ENCODE peak calls at places on chromosomes 4 and X, in five cellular contexts. O is SK-N-SH, J is K562, S is IMR-90, N is GM12878. G is an unnamed sample.

GRCh38 chr4:28378109-28378830 is 1517.6 kb downstream of the STIM2 start:
- DNase-seq in O (no peak), S (no peak), N (no peak), J (no peak), G (no peak)

GRCh38 chrX:150063138-150063518 is 124.8 kb upstream of the EOLA2 start:
- DNase-seq in S (no peak), J (no peak), O (no peak), N (no peak), G (no peak)

GRCh38 chr4:149531861-149532260 is 283.8 kb downstream of the IQCM start:
- DNase-seq in N (no peak), J (no peak), O (no peak), S (peak), G (no peak)

GRCh38 chrX:153061732-153062131 is 5.5 kb downstream of the PNMA3 start:
- DNase-seq in O (no peak), S (peak), N (no peak), J (no peak), G (no peak)

GRCh38 chr4:174117445-174117844 is 166.0 kb downstream of the FBXO8 start:
- DNase-seq in J (no peak), S (no peak), O (peak), N (no peak), G (no peak)

GRCh38 chr4:3452376-3452775 is 10.6 kb downstream of the HGFAC start:
- DNase-seq in N (no peak), S (no peak), O (no peak), J (peak), G (peak)

GRCh38 chr4:52911684-52912294 is 49.7 kb downstream of the RASL11B start:
- DNase-seq in O (peak), N (peak), J (peak), S (peak), G (peak)

GRCh38 chr4:94278777-94279176 is 63.9 kb downstream of the HPGDS start:
- DNase-seq in S (no peak), O (no peak), N (no peak), J (no peak), G (no peak)

GRCh38 chrX:134469481-134469880 is 9.5 kb downstream of the HPRT1 start:
- DNase-seq in S (peak), N (no peak), O (no peak), J (no peak), G (no peak)

GRCh38 chr4:1166509-1167243 is 5.7 kb downstream of the SPON2 start:
- DNase-seq in O (no peak), S (no peak), N (no peak), J (no peak), G (no peak)

GRCh38 chr4:138864961-138865720 is 150.4 kb upstream of the NOCT start:
- DNase-seq in S (no peak), J (no peak), N (no peak), O (no peak), G (no peak)

GRCh38 chr4:70705146-70705855 is 16.5 kb upstream of the RUFY3 start:
- DNase-seq in S (peak), O (peak), J (peak), N (no peak), G (peak)

GRCh38 chr4:168717852-168718251 is 221.0 kb downstream of the PALLD start:
- DNase-seq in N (no peak), S (peak), J (no peak), O (no peak), G (no peak)

GRCh38 chrX:23792861-23793553 is 10.0 kb downstream of the SAT1 start:
- DNase-seq in J (no peak), N (no peak), O (no peak), S (no peak), G (no peak)

GRCh38 chr4:507745-508512 is 8.9 kb downstream of the PIGG start:
- DNase-seq in O (no peak), N (no peak), J (no peak), S (no peak), G (no peak)

DNA sequence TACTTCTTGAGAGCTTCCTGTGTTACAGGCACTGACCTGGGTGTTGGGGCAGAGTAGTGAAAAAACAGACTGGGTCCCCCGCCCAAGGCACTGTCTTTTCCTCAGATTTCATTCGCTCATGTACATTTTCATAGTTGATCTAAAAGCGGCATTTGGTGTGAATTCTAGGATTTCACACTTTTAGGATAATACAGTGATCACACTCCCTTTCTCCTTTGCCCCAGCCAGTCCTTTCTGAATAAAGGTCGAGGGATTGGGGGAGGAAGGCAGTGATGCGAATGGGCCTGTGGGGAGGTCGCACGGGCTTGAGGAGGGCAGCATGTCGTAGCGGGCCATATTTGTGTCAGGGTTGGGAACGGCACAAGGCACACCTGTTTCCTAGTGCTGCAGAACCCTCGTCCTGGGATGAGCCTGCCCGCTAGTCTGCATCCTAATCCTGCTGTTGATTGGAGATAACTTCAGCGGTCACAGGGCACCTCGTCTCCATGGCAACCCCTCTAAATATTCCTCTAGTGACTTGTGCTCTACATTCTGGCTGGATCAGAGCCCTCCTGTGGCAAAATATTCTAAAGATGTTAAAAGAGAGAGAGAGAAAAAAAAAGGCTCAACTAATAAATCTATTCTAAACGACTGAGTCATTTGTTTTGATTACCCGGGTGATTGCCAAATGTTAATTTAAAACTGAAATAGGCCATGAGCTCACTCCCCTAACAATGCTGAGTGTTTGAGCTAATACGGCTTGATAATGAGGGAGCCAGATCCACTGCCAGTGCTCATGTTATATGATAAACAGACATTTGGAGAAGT is 21.8 kb downstream of the FHL1 start:
- DNase-seq in O (peak), S (peak), N (no peak), J (no peak), G (no peak)
- TF ChIP-seq MXI1 in O (no peak), S (no peak), N (no peak), J (no peak), G (no peak)

DNA sequence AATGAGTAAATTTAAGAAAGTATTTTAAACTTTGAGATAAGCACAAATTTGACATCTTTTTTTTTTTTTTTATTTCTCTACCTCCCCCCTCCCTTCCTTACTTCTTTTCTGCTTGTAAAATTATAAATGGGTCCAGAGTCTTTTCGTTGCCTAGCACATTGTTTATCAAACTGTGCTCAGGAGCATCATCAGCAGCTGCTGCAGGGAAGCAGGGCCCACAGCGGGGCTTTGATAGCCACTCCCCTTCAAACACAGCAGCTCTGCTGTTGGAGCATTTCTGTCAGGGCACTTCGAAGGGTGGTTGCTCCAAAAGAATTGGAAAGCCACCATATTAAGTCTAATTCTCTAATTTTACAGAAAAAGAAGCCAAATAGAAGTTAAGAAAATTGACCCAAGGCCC is 588.3 kb downstream of the SPRY1 start:
- DNase-seq in S (no peak), N (no peak), O (no peak), J (no peak), G (no peak)
- TF ChIP-seq MXI1 in S (no peak), N (no peak), O (no peak), J (no peak), G (no peak)

GRCh38 chr4:91243132-91243531 is 1060.6 kb upstream of the GRID2 start:
- DNase-seq in J (no peak), O (no peak), N (no peak), S (no peak), G (no peak)
- TF ChIP-seq MXI1 in J (no peak), O (no peak), N (no peak), S (no peak), G (no peak)

GRCh38 chrX:71128915-71129765 is 10.7 kb downstream of the MED12 start:
- DNase-seq in N (no peak), J (peak), O (peak), S (peak), G (peak)
- TF ChIP-seq MXI1 in N (no peak), J (no peak), O (no peak), S (no peak), G (no peak)

GRCh38 chr4:103136671-103137445 is 37.2 kb upstream of the BDH2 start:
- DNase-seq in J (no peak), O (no peak), N (no peak), S (no peak), G (no peak)
- TF ChIP-seq MXI1 in J (no peak), O (no peak), N (no peak), S (no peak), G (no peak)

GRCh38 chr4:8675906-8676305 is 83.3 kb downstream of the CPZ start:
- DNase-seq in O (no peak), J (no peak), N (no peak), S (no peak), G (no peak)

GRCh38 chr4:8674311-8674885 is 81.8 kb downstream of the CPZ start:
- DNase-seq in S (no peak), O (no peak), J (no peak), N (no peak), G (no peak)

GRCh38 chr4:8676676-8677075 is 84.1 kb downstream of the CPZ start:
- DNase-seq in S (no peak), O (no peak), N (no peak), J (no peak), G (no peak)

GRCh38 chr4:8672486-8672885 is 79.9 kb downstream of the CPZ start:
- DNase-seq in N (no peak), J (no peak), S (no peak), O (no peak), G (no peak)

DNA sequence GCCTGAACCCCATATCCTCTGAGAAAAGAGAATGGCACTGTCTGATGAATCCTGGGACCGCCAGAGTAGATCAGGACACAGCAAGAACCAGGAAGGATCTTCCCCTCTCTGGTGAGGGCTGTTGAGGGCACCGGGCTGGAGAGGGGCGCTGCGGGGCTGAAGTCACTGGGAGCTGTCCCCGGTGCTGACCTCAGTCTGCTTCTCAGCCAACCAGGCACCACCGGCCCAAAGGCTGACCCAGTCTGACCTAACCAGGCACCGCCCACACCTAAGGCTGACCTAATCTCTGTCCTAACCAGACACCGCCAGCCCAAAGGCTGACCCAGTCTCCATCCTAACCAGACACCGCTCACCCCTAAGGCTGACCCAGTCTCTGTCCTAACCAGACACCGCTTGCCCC is 82.8 kb downstream of the CPZ start:
- DNase-seq in N (no peak), S (peak), O (no peak), J (peak), G (peak)
- TF ChIP-seq MXI1 in N (no peak), S (no peak), O (no peak), J (no peak), G (no peak)

DNA sequence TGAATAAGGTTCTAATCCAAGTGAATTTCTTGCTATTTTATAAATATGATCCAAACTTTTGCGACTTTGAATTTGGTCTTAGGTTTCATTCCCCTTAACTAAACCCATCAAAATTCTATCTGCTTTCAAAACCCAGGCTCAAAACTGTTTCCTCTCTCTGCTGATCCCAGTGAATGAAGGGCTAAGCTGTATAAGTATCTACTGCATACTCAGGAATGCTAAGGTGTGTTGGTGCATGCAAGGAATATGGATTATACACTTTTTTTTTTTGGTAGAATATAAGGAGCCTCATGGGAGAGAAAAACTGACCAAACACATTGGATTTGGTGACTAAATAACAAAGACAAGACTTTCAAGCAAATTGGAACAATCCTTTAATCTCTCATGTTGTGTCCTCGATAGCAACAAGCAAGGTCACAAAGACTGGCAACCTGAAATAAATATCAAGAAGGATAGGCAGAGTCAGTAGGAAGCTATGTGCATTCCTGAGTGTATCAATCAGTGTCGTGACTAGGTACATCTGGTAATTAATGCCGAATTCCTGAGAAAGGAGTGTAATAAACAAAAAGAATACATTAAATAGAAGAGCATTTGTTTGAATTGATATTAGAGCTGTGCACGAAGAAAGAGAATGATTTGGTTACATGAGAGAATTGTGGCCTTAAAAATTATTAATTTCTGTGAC is 74.3 kb upstream of the KCTD8 start:
- DNase-seq in J (no peak), N (no peak), S (no peak), O (no peak), G (no peak)
- TF ChIP-seq MXI1 in J (no peak), N (no peak), S (no peak), O (no peak), G (no peak)

G was measured in HepG2.